ENCODE peak calls at places on chromosome 21, in eight cellular contexts. S, Z, X, F, K, R, U and Y are unnamed samples.
A peak's percentile ranks its signal among the peaks of the same experiment; 100 is the strongest.

GRCh38 chr21:39377444-39378050 is 28.7 kb upstream of the HMGN1 start:
- DNase-seq in S (no peak), Z (no peak), X (no peak), F (no peak), K (no peak), R (no peak), U (peak; percentile 36), Y (no peak)

GRCh38 chr21:37253991-37254390 is 13.1 kb downstream of the VPS26C start:
- DNase-seq in S (no peak), Z (no peak), X (no peak), F (no peak), K (no peak), R (no peak), U (no peak), Y (no peak)

GRCh38 chr21:45265721-45266517 is 21.8 kb downstream of the POFUT2 start:
- DNase-seq in S (no peak), Z (no peak), X (no peak), F (no peak), K (no peak), R (no peak), U (peak; percentile 14), Y (no peak)

GRCh38 chr21:33261635-33262034 is 4.5 kb upstream of the IL10RB start:
- DNase-seq in S (no peak), Z (no peak), X (no peak), F (no peak), K (no peak), R (peak; percentile 25), U (no peak), Y (peak; percentile 70)

GRCh38 chr21:15466329-15466728 is 263.5 kb upstream of the USP25 start:
- DNase-seq in S (no peak), Z (no peak), X (no peak), F (no peak), K (no peak), R (no peak), U (no peak), Y (no peak)

GRCh38 chr21:38088916-38089762 is 167.7 kb upstream of the KCNJ15 start:
- DNase-seq in S (no peak), Z (no peak), X (no peak), F (no peak), K (no peak), R (no peak), U (no peak), Y (no peak)

GRCh38 chr21:45997495-45998275 is 16.1 kb downstream of the COL6A1 start:
- DNase-seq in S (peak; percentile 10), Z (no peak), X (no peak), F (no peak), K (no peak), R (no peak), U (no peak), Y (no peak)

GRCh38 chr21:37527716-37528115 is 161.1 kb downstream of the DYRK1A start:
- DNase-seq in S (no peak), Z (no peak), X (no peak), F (no peak), K (no peak), R (no peak), U (no peak), Y (no peak)

GRCh38 chr21:34890724-34891609 is 158.1 kb downstream of the RUNX1 start:
- DNase-seq in S (no peak), Z (no peak), X (no peak), F (no peak), K (no peak), R (no peak), U (peak; percentile 46), Y (peak; percentile 26)

GRCh38 chr21:42702720-42703119 is 49.3 kb downstream of the PDE9A start:
- DNase-seq in S (no peak), Z (no peak), X (no peak), F (no peak), K (no peak), R (no peak), U (no peak), Y (no peak)

GRCh38 chr21:15688016-15688415 is 41.8 kb upstream of the USP25 start:
- DNase-seq in S (no peak), Z (no peak), X (no peak), F (no peak), K (no peak), R (no peak), U (no peak), Y (peak; percentile 25)

GRCh38 chr21:36628096-36628495 is 70.8 kb upstream of the SIM2 start:
- DNase-seq in S (no peak), Z (no peak), X (no peak), F (no peak), K (no peak), R (no peak), U (no peak), Y (no peak)

GRCh38 chr21:32826317-32827167 is 55.0 kb upstream of the PAXBP1 start:
- DNase-seq in S (peak; percentile 33), Z (peak; percentile 3), X (peak; percentile 27), F (peak; percentile 35), K (peak; percentile 5), R (peak; percentile 19), U (peak; percentile 57), Y (peak; percentile 54)

GRCh38 chr21:32463889-32464300 is 51.4 kb downstream of the EVA1C start:
- DNase-seq in S (no peak), Z (no peak), X (no peak), F (no peak), K (no peak), R (no peak), U (no peak), Y (peak; percentile 67)

GRCh38 chr21:36701912-36702621 is 3.2 kb downstream of the SIM2 start:
- DNase-seq in S (no peak), Z (no peak), X (no peak), F (no peak), K (no peak), R (no peak), U (peak; percentile 55), Y (peak; percentile 65)

GRCh38 chr21:42010507-42011493 is 640 bp upstream of the ZBTB21 start:
- DNase-seq in S (peak; percentile 37), Z (no peak), X (no peak), F (peak; percentile 18), K (no peak), R (peak; percentile 23), U (peak; percentile 43), Y (no peak)

GRCh38 chr21:36310016-36310415 is 10.0 kb upstream of the MORC3 start:
- DNase-seq in S (no peak), Z (no peak), X (no peak), F (no peak), K (peak; percentile 66), R (no peak), U (no peak), Y (no peak)

GRCh38 chr21:15282666-15283065 is 217.9 kb upstream of the NRIP1 start:
- DNase-seq in S (no peak), Z (no peak), X (no peak), F (no peak), K (no peak), R (no peak), U (no peak), Y (no peak)

GRCh38 chr21:26226724-26227123 is 56.2 kb upstream of the APP start:
- DNase-seq in S (no peak), Z (no peak), X (no peak), F (no peak), K (no peak), R (no peak), U (no peak), Y (no peak)

GRCh38 chr21:33368124-33368523 is 35.1 kb upstream of the IFNGR2 start:
- DNase-seq in S (no peak), Z (no peak), X (no peak), F (no peak), K (peak; percentile 35), R (no peak), U (no peak), Y (no peak)

GRCh38 chr21:43890042-43890441 is 25.0 kb downstream of the AGPAT3 start:
- DNase-seq in S (no peak), Z (no peak), X (no peak), F (no peak), K (no peak), R (no peak), U (peak; percentile 70), Y (no peak)

GRCh38 chr21:36918291-36918690 is 48.2 kb downstream of the HLCS start:
- DNase-seq in S (no peak), Z (no peak), X (no peak), F (no peak), K (no peak), R (no peak), U (no peak), Y (peak; percentile 53)

GRCh38 chr21:34934350-34934749 is 114.8 kb downstream of the RUNX1 start:
- DNase-seq in S (no peak), Z (no peak), X (no peak), F (no peak), K (no peak), R (no peak), U (no peak), Y (no peak)

GRCh38 chr21:35395728-35396127 is 346.6 kb upstream of the RUNX1 start:
- DNase-seq in S (no peak), Z (no peak), X (no peak), F (no peak), K (no peak), R (no peak), U (no peak), Y (peak; percentile 57)

GRCh38 chr21:46160563-46161179 is 5.3 kb upstream of the FTCD start:
- DNase-seq in S (peak; percentile 9), Z (no peak), X (no peak), F (no peak), K (no peak), R (no peak), U (peak; percentile 15), Y (no peak)